ENCODE peak calls at places on chromosomes 13 and 19, in four cellular contexts. One of them, this sample, is unnamed.

GRCh38 chr19:38061294-38061693 is 154.3 kb downstream of the SIPA1L3 start:
- DNase-seq in K562: no peak
- DNase-seq in HepG2: no peak
- DNase-seq in GM12878: no peak
- DNase-seq in this sample: no peak

GRCh38 chr13:87128006-87128405 is 543.2 kb upstream of the SLITRK5 start:
- DNase-seq in K562: no peak
- DNase-seq in HepG2: no peak
- DNase-seq in GM12878: no peak
- DNase-seq in this sample: peak

GRCh38 chr19:37941820-37942515 is 35.0 kb downstream of the SIPA1L3 start:
- DNase-seq in K562: no peak
- DNase-seq in HepG2: peak
- DNase-seq in GM12878: no peak
- DNase-seq in this sample: no peak

GRCh38 chr13:73212482-73212881 is 153.7 kb downstream of the KLF5 start:
- DNase-seq in K562: no peak
- DNase-seq in HepG2: no peak
- DNase-seq in GM12878: no peak
- DNase-seq in this sample: no peak

GRCh38 chr13:73497430-73497829 is 438.6 kb downstream of the KLF5 start:
- DNase-seq in K562: no peak
- DNase-seq in HepG2: no peak
- DNase-seq in GM12878: no peak
- DNase-seq in this sample: no peak

GRCh38 chr19:35030257-35031071 is at the start of gene SCN1B:
- DNase-seq in K562: peak
- DNase-seq in HepG2: peak
- DNase-seq in GM12878: no peak
- DNase-seq in this sample: peak

GRCh38 chr19:47239152-47239551 is 8.2 kb upstream of the BBC3 start:
- DNase-seq in K562: no peak
- DNase-seq in HepG2: no peak
- DNase-seq in GM12878: no peak
- DNase-seq in this sample: no peak

GRCh38 chr19:39083983-39084731 is at the start of gene ACP7:
- DNase-seq in K562: no peak
- DNase-seq in HepG2: no peak
- DNase-seq in GM12878: no peak
- DNase-seq in this sample: peak

GRCh38 chr13:79085021-79085420 is 321.0 kb downstream of the RBM26 start:
- DNase-seq in K562: no peak
- DNase-seq in HepG2: no peak
- DNase-seq in GM12878: no peak
- DNase-seq in this sample: no peak

GRCh38 chr19:19342086-19343015 is 21.7 kb downstream of the MAU2 start:
- DNase-seq in K562: peak
- DNase-seq in HepG2: peak
- DNase-seq in GM12878: no peak
- DNase-seq in this sample: peak

GRCh38 chr13:104810242-104810641 is 1725.2 kb downstream of the EFNB2 start:
- DNase-seq in K562: no peak
- DNase-seq in HepG2: no peak
- DNase-seq in GM12878: no peak
- DNase-seq in this sample: no peak

GRCh38 chr13:81773263-81773662 is 1432.3 kb upstream of the SPRY2 start:
- DNase-seq in K562: no peak
- DNase-seq in HepG2: no peak
- DNase-seq in GM12878: no peak
- DNase-seq in this sample: no peak

DNA sequence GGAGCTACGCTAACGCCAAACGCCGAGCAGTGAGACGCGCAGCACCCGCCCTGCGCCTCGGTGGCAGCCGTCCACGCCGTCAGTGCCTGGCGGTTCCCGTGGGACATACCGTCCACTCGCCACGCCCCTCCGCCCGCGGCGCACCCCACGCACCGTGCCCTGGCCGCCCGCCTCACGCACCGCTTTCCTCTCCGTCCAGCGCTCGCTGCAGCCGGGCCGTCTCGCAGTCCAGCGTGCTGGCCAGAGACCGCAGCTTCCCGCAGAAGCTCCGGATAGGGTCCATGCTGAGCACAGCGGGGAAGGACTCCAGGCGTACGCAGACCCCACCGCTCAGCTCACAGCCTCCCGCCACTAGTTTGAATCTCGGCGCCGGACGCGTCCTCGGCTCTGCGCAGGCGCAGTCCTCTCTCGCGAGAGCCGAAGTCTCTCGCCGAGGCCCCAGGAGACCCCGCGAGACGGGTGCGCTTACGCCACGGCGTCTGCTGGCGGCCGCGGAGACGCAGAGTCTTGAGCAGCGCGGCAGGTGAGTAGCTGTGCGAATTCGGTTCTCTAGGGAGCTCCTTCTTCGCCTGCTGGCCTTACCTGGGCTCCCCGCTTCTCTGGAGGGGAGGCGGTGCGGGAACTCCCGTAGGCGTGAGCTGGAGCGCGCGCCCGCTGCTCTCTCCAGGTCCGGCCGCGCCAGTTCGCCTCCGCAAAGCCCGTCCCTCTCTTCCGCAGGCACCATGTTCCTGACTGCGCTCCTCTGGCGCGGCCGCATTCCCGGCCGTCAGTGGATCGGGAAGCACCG is at the start of the genes MRPL57 and SKA3:
- DNase-seq in K562: peak
- DNase-seq in HepG2: peak
- DNase-seq in GM12878: peak
- DNase-seq in this sample: peak
- TF ChIP-seq ETV6 in K562: no peak
- TF ChIP-seq ETV6 in HepG2: peak
- TF ChIP-seq ETV6 in GM12878: no peak
- TF ChIP-seq ETV6 in this sample: peak

DNA sequence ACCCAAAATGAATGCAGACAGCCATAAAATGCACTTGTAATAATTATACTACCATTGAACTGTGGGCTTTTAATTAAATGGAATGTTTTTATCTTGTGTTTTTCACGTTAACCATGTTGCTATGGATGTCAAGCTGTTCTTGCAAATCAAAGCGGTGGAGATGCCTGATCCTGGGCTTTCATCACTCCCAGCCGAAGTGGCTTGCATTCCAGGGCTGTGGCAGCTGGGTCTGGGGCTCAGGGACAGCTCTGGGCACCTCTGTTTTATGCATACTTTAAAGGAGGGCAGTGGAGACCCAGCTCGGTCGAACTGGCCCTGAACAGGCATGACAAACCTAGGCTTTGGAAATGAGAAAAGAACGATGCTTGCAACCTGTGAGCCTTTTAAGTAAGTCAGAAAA is 179.5 kb upstream of the TMTC4 start:
- DNase-seq in K562: no peak
- DNase-seq in HepG2: no peak
- DNase-seq in GM12878: no peak
- DNase-seq in this sample: peak
- TF ChIP-seq ETV6 in K562: no peak
- TF ChIP-seq ETV6 in HepG2: no peak
- TF ChIP-seq ETV6 in GM12878: no peak
- TF ChIP-seq ETV6 in this sample: no peak

DNA sequence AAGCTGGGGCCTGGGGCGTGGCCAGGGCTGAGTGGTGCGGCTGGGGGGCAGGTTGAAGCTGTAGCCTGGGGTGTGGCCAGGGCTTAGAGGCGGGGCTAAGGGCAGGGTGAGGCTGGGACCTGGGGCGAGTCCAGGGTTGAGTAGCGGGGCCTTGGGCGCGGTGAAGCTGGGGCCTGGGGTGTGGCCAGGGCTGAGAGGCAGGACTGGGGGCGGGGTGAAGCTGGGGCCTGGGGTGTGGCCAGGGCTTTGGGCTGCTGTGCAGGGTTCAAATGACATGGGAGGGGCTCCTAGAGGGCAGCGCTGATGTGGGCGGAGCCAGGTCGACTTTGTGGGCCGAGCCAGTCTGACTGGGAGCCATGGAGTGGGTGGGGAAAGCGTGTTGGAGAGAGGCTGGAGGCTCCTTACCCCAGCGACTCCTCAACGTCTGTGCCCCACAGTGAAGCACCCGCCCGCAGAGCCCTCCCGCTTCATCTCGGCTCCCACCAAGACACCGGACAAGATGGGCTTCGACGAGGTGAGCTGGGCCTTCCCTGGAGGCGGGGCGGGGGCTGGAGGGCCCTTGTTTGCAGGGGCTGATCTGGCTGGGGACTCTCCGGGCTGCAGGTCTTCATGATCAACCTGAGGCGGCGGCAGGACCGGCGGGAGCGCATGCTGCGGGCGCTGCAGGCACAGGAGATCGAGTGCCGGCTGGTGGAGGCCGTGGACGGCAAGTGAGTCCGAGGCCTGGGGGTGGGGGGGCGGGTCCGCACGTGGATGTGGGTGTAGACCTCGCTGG is 21.5 kb downstream of the COLGALT1 start:
- DNase-seq in K562: peak
- DNase-seq in HepG2: no peak
- DNase-seq in GM12878: no peak
- DNase-seq in this sample: peak
- TF ChIP-seq ETV6 in K562: no peak
- TF ChIP-seq ETV6 in HepG2: no peak
- TF ChIP-seq ETV6 in GM12878: no peak
- TF ChIP-seq ETV6 in this sample: no peak

GRCh38 chr19:10681658-10682057 is 19.6 kb upstream of the QTRT1 start:
- DNase-seq in K562: no peak
- DNase-seq in HepG2: no peak
- DNase-seq in GM12878: no peak
- DNase-seq in this sample: no peak
- TF ChIP-seq ETV6 in K562: no peak
- TF ChIP-seq ETV6 in HepG2: no peak
- TF ChIP-seq ETV6 in GM12878: no peak
- TF ChIP-seq ETV6 in this sample: no peak

GRCh38 chr13:27673911-27674310 is 52.2 kb downstream of the POLR1D start:
- DNase-seq in K562: no peak
- DNase-seq in HepG2: no peak
- DNase-seq in GM12878: no peak
- DNase-seq in this sample: no peak
- TF ChIP-seq ETV6 in K562: no peak
- TF ChIP-seq ETV6 in HepG2: no peak
- TF ChIP-seq ETV6 in GM12878: no peak
- TF ChIP-seq ETV6 in this sample: no peak

GRCh38 chr19:680287-681028 is 4.3 kb downstream of the FSTL3 start:
- DNase-seq in K562: peak
- DNase-seq in HepG2: peak
- DNase-seq in GM12878: peak
- DNase-seq in this sample: peak

GRCh38 chr19:681029-681626 is 4.9 kb downstream of the FSTL3 start:
- DNase-seq in K562: peak
- DNase-seq in HepG2: no peak
- DNase-seq in GM12878: no peak
- DNase-seq in this sample: peak

GRCh38 chr19:681638-682037 is 5.4 kb downstream of the FSTL3 start:
- DNase-seq in K562: no peak
- DNase-seq in HepG2: no peak
- DNase-seq in GM12878: no peak
- DNase-seq in this sample: no peak

GRCh38 chr19:685457-685931 is 9.3 kb downstream of the FSTL3 start:
- DNase-seq in K562: no peak
- DNase-seq in HepG2: no peak
- DNase-seq in GM12878: no peak
- DNase-seq in this sample: no peak

DNA sequence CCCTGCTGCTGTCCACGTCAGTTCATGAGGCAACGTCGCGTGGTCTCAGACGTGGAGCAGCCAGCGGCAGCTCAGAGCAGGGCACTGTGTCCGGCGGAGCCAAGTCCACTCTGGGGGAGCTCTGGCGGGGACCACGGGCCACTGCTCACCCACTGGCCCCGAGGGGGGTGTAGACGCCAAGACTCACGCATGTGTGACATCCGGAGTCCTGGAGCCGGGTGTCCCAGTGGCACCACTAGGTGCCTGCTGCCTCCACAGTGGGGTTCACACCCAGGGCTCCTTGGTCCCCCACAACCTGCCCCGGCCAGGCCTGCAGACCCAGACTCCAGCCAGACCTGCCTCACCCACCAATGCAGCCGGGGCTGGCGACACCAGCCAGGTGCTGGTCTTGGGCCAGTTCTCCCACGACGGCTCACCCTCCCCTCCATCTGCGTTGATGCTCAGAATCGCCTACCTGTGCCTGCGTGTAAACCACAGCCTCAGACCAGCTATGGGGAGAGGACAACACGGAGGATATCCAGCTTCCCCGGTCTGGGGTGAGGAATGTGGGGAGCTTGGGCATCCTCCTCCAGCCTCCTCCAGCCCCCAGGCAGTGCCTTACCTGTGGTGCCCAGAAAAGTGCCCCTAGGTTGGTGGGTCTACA is 6.6 kb downstream of the FSTL3 start:
- DNase-seq in K562: no peak
- DNase-seq in HepG2: no peak
- DNase-seq in GM12878: no peak
- DNase-seq in this sample: no peak
- TF ChIP-seq ETV6 in K562: no peak
- TF ChIP-seq ETV6 in HepG2: no peak
- TF ChIP-seq ETV6 in GM12878: no peak
- TF ChIP-seq ETV6 in this sample: no peak

DNA sequence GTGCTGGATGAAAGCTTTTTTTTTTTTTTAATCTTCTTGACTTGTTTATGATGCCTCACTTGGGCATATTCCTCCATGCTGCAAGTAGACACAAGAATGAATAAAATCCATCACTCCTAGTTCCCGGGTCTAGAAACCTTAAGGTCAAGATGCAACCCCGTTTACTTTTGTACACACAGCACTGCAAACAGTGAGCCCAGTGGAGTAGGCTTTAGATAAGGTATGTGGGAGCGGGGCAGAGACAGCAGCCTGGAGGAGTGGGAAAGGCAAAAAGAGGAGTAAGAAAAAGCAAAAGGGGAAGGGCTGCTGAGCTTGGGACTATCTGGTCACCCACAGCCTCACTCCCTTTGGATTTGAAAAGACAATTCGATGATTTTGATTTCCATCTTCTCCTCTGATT is 429.8 kb upstream of the ARGLU1 start:
- DNase-seq in K562: no peak
- DNase-seq in HepG2: no peak
- DNase-seq in GM12878: no peak
- DNase-seq in this sample: no peak
- TF ChIP-seq ETV6 in K562: no peak
- TF ChIP-seq ETV6 in HepG2: no peak
- TF ChIP-seq ETV6 in GM12878: no peak
- TF ChIP-seq ETV6 in this sample: no peak

This sample was measured in WTC11.